ENCODE peak calls at places on chromosomes 4 and X, in seven cellular contexts. E is gastrocnemius medialis, H is stomach, L is SJSA1, O is ascending aorta, V is K562, Q is A673. B is an unnamed sample.

GRCh38 chr4:98828801-98829200 is 100.1 kb downstream of the EIF4E start:
- DNase-seq in E (no peak), H (no peak), L (no peak), O (no peak), V (no peak), Q (peak; percentile 66), B (peak; percentile 20)

GRCh38 chrX:130649738-130650137 is 248.0 kb downstream of the RBMX2 start:
- DNase-seq in E (no peak), H (no peak), L (no peak), O (no peak), V (no peak), Q (no peak), B (no peak)

GRCh38 chr4:175590205-175590604 is 221.9 kb downstream of the GPM6A start:
- DNase-seq in E (no peak), H (no peak), L (no peak), O (no peak), V (no peak), Q (no peak), B (no peak)

GRCh38 chr4:54063737-54064316 is 578 bp downstream of the CHIC2 start:
- DNase-seq in E (peak; percentile 25), H (peak; percentile 39), L (peak; percentile 60), O (peak; percentile 75), V (peak; percentile 27), Q (peak; percentile 3), B (peak; percentile 66)

GRCh38 chr4:21507439-21507838 is 441.1 kb downstream of the KCNIP4 start:
- DNase-seq in E (no peak), H (no peak), L (no peak), O (no peak), V (no peak), Q (peak; percentile 27), B (no peak)

GRCh38 chr4:121784975-121785374 is 16.1 kb upstream of the EXOSC9 start:
- DNase-seq in E (no peak), H (no peak), L (peak; percentile 88), O (no peak), V (no peak), Q (peak; percentile 47), B (no peak)

GRCh38 chr4:145409393-145409792 is 72.3 kb upstream of the SMAD1 start:
- DNase-seq in E (no peak), H (no peak), L (no peak), O (no peak), V (no peak), Q (no peak), B (no peak)

GRCh38 chrX:94854251-94854650 is 1180.2 kb downstream of the FAM133A start:
- DNase-seq in E (no peak), H (no peak), L (no peak), O (no peak), V (no peak), Q (no peak), B (no peak)

GRCh38 chr4:89712141-89712540 is 124.8 kb downstream of the SNCA start:
- DNase-seq in E (no peak), H (no peak), L (peak; percentile 13), O (no peak), V (no peak), Q (no peak), B (no peak)

DNA sequence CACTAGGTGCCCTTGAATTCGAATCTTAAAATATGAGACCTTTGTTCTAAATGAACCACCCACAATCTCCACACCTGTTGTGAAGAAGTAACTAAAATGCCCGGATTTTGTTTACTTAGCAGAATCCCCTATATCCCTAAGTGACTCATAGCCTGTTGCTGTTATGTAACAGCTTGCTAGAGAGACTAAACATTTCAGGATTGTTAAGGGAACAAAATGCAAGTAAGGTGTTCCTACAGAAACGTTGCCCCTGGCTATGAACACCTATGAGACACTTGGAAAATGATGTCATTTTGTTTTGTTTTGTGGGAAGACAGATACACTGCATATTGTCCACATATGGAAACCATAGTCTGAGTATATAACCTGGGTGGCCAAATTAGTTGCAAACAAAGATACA is 24.2 kb upstream of the MXRA5 start:
- DNase-seq in E (no peak), H (no peak), L (no peak), O (no peak), V (no peak), Q (no peak), B (no peak)
- H3K4me1 ChIP-seq in E (no peaks in the 10 kb centered on the region), H (no peaks in the 10 kb centered on the region), L (no peaks in the 10 kb centered on the region), O (no peaks in the 10 kb centered on the region), V (no peaks in the 10 kb centered on the region), Q (no peaks in the 10 kb centered on the region), B (no peaks in the 10 kb centered on the region)

DNA sequence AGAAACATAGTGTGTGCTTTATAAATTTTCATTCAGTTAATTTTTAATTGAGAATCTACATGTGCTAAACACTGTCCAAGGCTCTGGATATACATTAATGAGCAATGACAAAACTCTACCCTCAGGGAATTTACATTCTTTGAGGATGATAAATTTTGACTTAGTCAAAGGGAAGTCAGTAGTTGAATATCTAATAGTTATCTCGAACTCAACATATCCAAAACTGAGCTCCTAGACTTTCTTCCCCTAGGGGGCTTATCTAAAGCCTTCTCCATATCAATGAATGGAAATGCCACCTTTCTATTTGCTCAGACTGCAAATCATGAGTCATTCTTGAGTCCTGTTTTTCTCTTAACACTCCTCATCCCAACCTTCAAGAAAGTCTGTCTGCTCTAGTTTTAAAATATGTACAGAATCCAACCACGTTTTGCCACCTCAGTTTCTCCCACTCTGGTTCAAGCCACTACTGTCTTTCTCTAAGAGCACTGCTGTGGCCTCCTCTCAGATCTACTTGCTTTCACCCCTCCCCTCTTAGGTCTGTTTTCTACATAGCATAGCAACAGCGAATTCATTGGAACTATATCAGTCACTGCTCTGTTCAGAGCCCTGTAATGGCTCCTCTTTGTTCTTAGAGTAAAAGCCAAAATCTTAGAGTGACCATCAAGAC is 9.5 kb downstream of the PARM1 start:
- DNase-seq in E (no peak), H (no peak), L (no peak), O (no peak), V (no peak), Q (no peak), B (no peak)
- H3K4me1 ChIP-seq in E (no peaks in the 10 kb centered on the region), H (no peaks in the 10 kb centered on the region), L (no peaks in the 10 kb centered on the region), O (no peaks in the 10 kb centered on the region), V (no peaks in the 10 kb centered on the region), Q (peaks cover 8% of the 10 kb centered on the region), B (no peaks in the 10 kb centered on the region)

GRCh38 chr4:36997727-36998126 is 246.8 kb upstream of the NWD2 start:
- DNase-seq in E (no peak), H (no peak), L (no peak), O (no peak), V (no peak), Q (no peak), B (no peak)

GRCh38 chr4:37002625-37003024 is 241.9 kb upstream of the NWD2 start:
- DNase-seq in E (no peak), H (no peak), L (no peak), O (no peak), V (peak; percentile 10), Q (no peak), B (no peak)

GRCh38 chr4:37000281-37000680 is 244.3 kb upstream of the NWD2 start:
- DNase-seq in E (no peak), H (no peak), L (no peak), O (no peak), V (peak; percentile 51), Q (no peak), B (no peak)

GRCh38 chr4:37001688-37002436 is 242.7 kb upstream of the NWD2 start:
- DNase-seq in E (no peak), H (no peak), L (no peak), O (no peak), V (peak; percentile 49), Q (no peak), B (no peak)
- H3K4me1 ChIP-seq in E (no peaks in the 10 kb centered on the region), H (no peaks in the 10 kb centered on the region), L (no peaks in the 10 kb centered on the region), O (no peaks in the 10 kb centered on the region), V (peaks cover 19% of the 10 kb centered on the region), Q (no peaks in the 10 kb centered on the region), B (no peaks in the 10 kb centered on the region)

GRCh38 chr4:151198748-151199147 is 78.2 kb upstream of the PRSS48 start:
- DNase-seq in E (no peak), H (no peak), L (no peak), O (no peak), V (no peak), Q (no peak), B (no peak)
- H3K4me1 ChIP-seq in E (peaks cover 32% of the 10 kb centered on the region), H (peaks cover 4% of the 10 kb centered on the region), L (peaks cover 8% of the 10 kb centered on the region), O (no peaks in the 10 kb centered on the region), V (no peaks in the 10 kb centered on the region), Q (no peaks in the 10 kb centered on the region), B (no peaks in the 10 kb centered on the region)

GRCh38 chr4:168592676-168593075 is 95.8 kb downstream of the PALLD start:
- DNase-seq in E (no peak), H (no peak), L (no peak), O (no peak), V (no peak), Q (no peak), B (no peak)
- H3K4me1 ChIP-seq in E (peaks cover 18% of the 10 kb centered on the region), H (no peaks in the 10 kb centered on the region), L (peaks cover 31% of the 10 kb centered on the region), O (peaks cover 3% of the 10 kb centered on the region), V (no peaks in the 10 kb centered on the region), Q (peaks cover 26% of the 10 kb centered on the region), B (no peaks in the 10 kb centered on the region)

GRCh38 chr4:1249148-1249730 is 309 bp upstream of the CTBP1 start:
- DNase-seq in E (peak; percentile 78), H (peak; percentile 90), L (peak; percentile 45), O (peak; percentile 90), V (peak; percentile 88), Q (peak; percentile 95), B (peak; percentile 87)

GRCh38 chr4:1248262-1249147 is at the start of gene CTBP1:
- DNase-seq in E (peak; percentile 66), H (peak; percentile 79), L (peak; percentile 71), O (peak; percentile 85), V (peak; percentile 95), Q (peak; percentile 90), B (peak; percentile 88)

GRCh38 chr4:1246111-1246881 is 2.6 kb downstream of the CTBP1 start:
- DNase-seq in E (peak; percentile 22), H (no peak), L (no peak), O (peak; percentile 61), V (peak; percentile 6), Q (no peak), B (no peak)

GRCh38 chr4:1246901-1247810 is 1.8 kb downstream of the CTBP1 start:
- DNase-seq in E (peak; percentile 15), H (no peak), L (no peak), O (peak; percentile 65), V (peak; percentile 53), Q (peak; percentile 37), B (no peak)

DNA sequence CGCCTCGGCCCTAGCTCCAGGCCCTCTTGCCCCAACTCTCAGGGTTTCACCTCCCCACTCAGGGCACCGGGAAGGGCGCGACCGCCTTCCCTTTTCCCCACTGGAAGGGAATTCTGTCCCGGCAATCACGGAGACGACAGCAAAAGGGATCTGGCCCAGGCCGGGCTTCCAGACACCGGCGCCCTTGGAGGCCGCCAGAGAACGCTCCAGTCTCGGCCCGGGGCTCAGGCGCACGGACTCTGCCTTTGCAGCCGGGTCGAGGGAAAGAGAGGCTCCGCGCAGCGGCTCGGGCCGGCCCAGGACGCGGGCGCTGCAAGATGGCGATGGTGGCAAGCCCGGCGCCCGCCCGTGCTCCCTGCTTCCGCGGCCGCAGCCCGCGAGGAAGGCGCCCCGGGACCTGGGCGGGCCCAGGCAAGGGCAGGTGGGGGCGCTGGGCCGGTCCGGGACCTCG is 1.1 kb downstream of the CTBP1 start:
- DNase-seq in E (peak; percentile 13), H (no peak), L (no peak), O (no peak), V (no peak), Q (no peak), B (peak; percentile 46)
- H3K4me1 ChIP-seq in E (peaks cover 78% of the 10 kb centered on the region), H (peaks cover 65% of the 10 kb centered on the region), L (peaks cover 17% of the 10 kb centered on the region), O (peaks cover 31% of the 10 kb centered on the region), V (peaks cover 4% of the 10 kb centered on the region), Q (peaks cover 8% of the 10 kb centered on the region), B (peaks cover 64% of the 10 kb centered on the region)

DNA sequence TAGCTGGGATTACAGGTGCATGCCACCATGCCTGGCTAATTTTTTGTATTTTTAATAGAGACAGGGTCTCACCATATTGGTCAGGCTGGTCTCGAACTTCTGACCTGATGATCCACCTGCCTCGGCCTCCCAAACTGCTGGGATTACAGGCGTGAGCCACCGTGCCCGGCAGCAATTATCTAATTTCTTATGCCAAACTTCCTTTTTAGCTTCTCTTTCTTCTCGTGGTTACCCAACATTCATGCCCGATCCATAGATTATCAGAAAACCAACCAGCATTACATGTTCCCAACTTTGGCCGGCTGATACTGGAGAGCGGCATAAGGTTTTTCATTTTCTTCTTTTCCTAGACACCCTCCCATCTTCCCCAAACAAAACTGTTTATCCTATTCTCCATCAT is 8.8 kb downstream of the SLC7A11 start:
- DNase-seq in E (no peak), H (no peak), L (no peak), O (no peak), V (no peak), Q (no peak), B (no peak)
- H3K4me1 ChIP-seq in E (no peaks in the 10 kb centered on the region), H (no peaks in the 10 kb centered on the region), L (peaks cover 30% of the 10 kb centered on the region), O (no peaks in the 10 kb centered on the region), V (peaks cover 15% of the 10 kb centered on the region), Q (peaks cover 50% of the 10 kb centered on the region), B (no peaks in the 10 kb centered on the region)

B was measured in CD8-positive, alpha-beta memory T cell.